ENCODE peak calls at places on chromosome 9, in seven cellular contexts. X is substantia nigra, E is NCI-H1417, R is NCI-H774, T is renal cortical epithelial cell, J is HS-5, I is Calu3. C is an unnamed sample.

GRCh38 chr9:15936316-15936869 is 383.6 kb downstream of the CCDC171 start:
- DNase-seq in I (no peak), J (peak), X (no peak), R (peak), T (no peak), E (no peak), C (no peak)

GRCh38 chr9:132986586-132986985 is 8.1 kb downstream of the GFI1B start:
- DNase-seq in T (no peak), X (no peak), E (no peak), I (no peak), R (no peak), J (no peak), C (no peak)

GRCh38 chr9:96874947-96875459 is 20.7 kb upstream of the ZNF782 start:
- DNase-seq in I (peak), E (peak), X (no peak), T (peak), R (peak), J (no peak), C (peak)

GRCh38 chr9:123642291-123643278 is 286.6 kb downstream of the CRB2 start:
- DNase-seq in J (no peak), R (peak), E (peak), X (peak), I (no peak), T (peak), C (no peak)

GRCh38 chr9:115944166-115944948 is 209.2 kb upstream of the PAPPA start:
- DNase-seq in E (peak), R (no peak), T (peak), J (peak), I (no peak), X (no peak), C (no peak)

GRCh38 chr9:6384732-6385131 is 28.3 kb upstream of the UHRF2 start:
- DNase-seq in I (no peak), T (no peak), X (no peak), J (no peak), R (no peak), E (no peak), C (no peak)

GRCh38 chr9:16960084-16960483 is 89.6 kb upstream of the BNC2 start:
- DNase-seq in X (no peak), J (peak), I (no peak), T (peak), R (no peak), E (no peak), C (no peak)

GRCh38 chr9:127793093-127793708 is 7.4 kb downstream of the CDK9 start:
- DNase-seq in T (no peak), R (no peak), E (no peak), J (no peak), X (no peak), I (no peak), C (no peak)

GRCh38 chr9:131037336-131038255 is 28.6 kb downstream of the LAMC3 start:
- DNase-seq in E (no peak), T (no peak), X (no peak), J (no peak), I (no peak), R (no peak), C (no peak)

GRCh38 chr9:113477661-113478060 is 14.1 kb downstream of the RGS3 start:
- DNase-seq in I (no peak), X (no peak), R (no peak), T (no peak), J (no peak), E (no peak), C (no peak)

GRCh38 chr9:90942555-90942954 is 140.9 kb downstream of the SYK start:
- DNase-seq in R (no peak), J (no peak), E (peak), I (no peak), T (no peak), X (no peak), C (no peak)

GRCh38 chr9:69801994-69802393 is 18.6 kb upstream of the CFAP95 start:
- DNase-seq in R (no peak), I (no peak), X (no peak), T (peak), E (no peak), J (no peak), C (no peak)

GRCh38 chr9:95284152-95284551 is 33.4 kb downstream of the FANCC start:
- DNase-seq in E (no peak), J (no peak), X (no peak), R (no peak), I (no peak), T (peak), C (no peak)